ENCODE peak calls at places on chromosomes 6 and 20, in six cellular contexts. One of them, this sample, is unnamed.

GRCh38 chr6:154347981-154348380 is 8.6 kb downstream of the IPCEF1 start:
- DNase-seq in caudate nucleus: no peak
- DNase-seq in stimulated activated CD8-positive, alpha-beta memory T cell treated with anti-CD3 and anti-CD28 coated beads, Interleukin-2, amount 100 ng/mL, for 48 hours: no peak
- DNase-seq in RPMI7951: no peak
- DNase-seq in breast epithelium: no peak
- DNase-seq in Daoy: no peak
- DNase-seq in this sample: no peak

GRCh38 chr6:33797635-33798342 is 6.0 kb downstream of the MLN start:
- DNase-seq in RPMI7951: no peak
- DNase-seq in Daoy: no peak
- DNase-seq in breast epithelium: no peak
- DNase-seq in caudate nucleus: no peak
- DNase-seq in stimulated activated CD8-positive, alpha-beta memory T cell treated with anti-CD3 and anti-CD28 coated beads, Interleukin-2, amount 100 ng/mL, for 48 hours: no peak
- DNase-seq in this sample: no peak

GRCh38 chr6:130644175-130644574 is 183.0 kb upstream of the SMLR1 start:
- DNase-seq in caudate nucleus: no peak
- DNase-seq in Daoy: no peak
- DNase-seq in stimulated activated CD8-positive, alpha-beta memory T cell treated with anti-CD3 and anti-CD28 coated beads, Interleukin-2, amount 100 ng/mL, for 48 hours: no peak
- DNase-seq in breast epithelium: no peak
- DNase-seq in RPMI7951: no peak
- DNase-seq in this sample: no peak

GRCh38 chr20:7776148-7776547 is 164.1 kb downstream of the HAO1 start:
- DNase-seq in breast epithelium: no peak
- DNase-seq in stimulated activated CD8-positive, alpha-beta memory T cell treated with anti-CD3 and anti-CD28 coated beads, Interleukin-2, amount 100 ng/mL, for 48 hours: no peak
- DNase-seq in caudate nucleus: no peak
- DNase-seq in Daoy: no peak
- DNase-seq in RPMI7951: no peak
- DNase-seq in this sample: no peak

GRCh38 chr6:136701011-136701410 is 91.3 kb downstream of the MAP3K5 start:
- DNase-seq in breast epithelium: no peak
- DNase-seq in stimulated activated CD8-positive, alpha-beta memory T cell treated with anti-CD3 and anti-CD28 coated beads, Interleukin-2, amount 100 ng/mL, for 48 hours: no peak
- DNase-seq in Daoy: no peak
- DNase-seq in caudate nucleus: no peak
- DNase-seq in RPMI7951: no peak
- DNase-seq in this sample: no peak

GRCh38 chr6:13194852-13195251 is 133.5 kb downstream of the TBC1D7 start:
- DNase-seq in stimulated activated CD8-positive, alpha-beta memory T cell treated with anti-CD3 and anti-CD28 coated beads, Interleukin-2, amount 100 ng/mL, for 48 hours: peak
- DNase-seq in breast epithelium: no peak
- DNase-seq in caudate nucleus: no peak
- DNase-seq in RPMI7951: peak
- DNase-seq in Daoy: peak
- DNase-seq in this sample: peak

GRCh38 chr6:24492475-24492874 is 2.3 kb upstream of the ALDH5A1 start:
- DNase-seq in caudate nucleus: no peak
- DNase-seq in stimulated activated CD8-positive, alpha-beta memory T cell treated with anti-CD3 and anti-CD28 coated beads, Interleukin-2, amount 100 ng/mL, for 48 hours: no peak
- DNase-seq in RPMI7951: no peak
- DNase-seq in breast epithelium: no peak
- DNase-seq in Daoy: peak
- DNase-seq in this sample: peak

GRCh38 chr6:33417127-33417902 is 592 bp downstream of the CUTA start:
- DNase-seq in stimulated activated CD8-positive, alpha-beta memory T cell treated with anti-CD3 and anti-CD28 coated beads, Interleukin-2, amount 100 ng/mL, for 48 hours: no peak
- DNase-seq in RPMI7951: peak
- DNase-seq in caudate nucleus: no peak
- DNase-seq in Daoy: peak
- DNase-seq in breast epithelium: no peak
- DNase-seq in this sample: peak

GRCh38 chr6:28772480-28773381 is 151.1 kb downstream of the TRIM27 start:
- DNase-seq in breast epithelium: no peak
- DNase-seq in RPMI7951: no peak
- DNase-seq in Daoy: no peak
- DNase-seq in stimulated activated CD8-positive, alpha-beta memory T cell treated with anti-CD3 and anti-CD28 coated beads, Interleukin-2, amount 100 ng/mL, for 48 hours: no peak
- DNase-seq in caudate nucleus: no peak
- DNase-seq in this sample: no peak

GRCh38 chr20:34863421-34863965 is 9.2 kb downstream of the GGT7 start:
- DNase-seq in stimulated activated CD8-positive, alpha-beta memory T cell treated with anti-CD3 and anti-CD28 coated beads, Interleukin-2, amount 100 ng/mL, for 48 hours: no peak
- DNase-seq in caudate nucleus: no peak
- DNase-seq in RPMI7951: no peak
- DNase-seq in breast epithelium: no peak
- DNase-seq in Daoy: no peak
- DNase-seq in this sample: no peak

GRCh38 chr6:25002326-25003066 is 66.7 kb upstream of the RIPOR2 start:
- DNase-seq in caudate nucleus: no peak
- DNase-seq in Daoy: no peak
- DNase-seq in stimulated activated CD8-positive, alpha-beta memory T cell treated with anti-CD3 and anti-CD28 coated beads, Interleukin-2, amount 100 ng/mL, for 48 hours: no peak
- DNase-seq in breast epithelium: no peak
- DNase-seq in RPMI7951: no peak
- DNase-seq in this sample: no peak

GRCh38 chr6:68094070-68094469 is 541.0 kb upstream of the ADGRB3 start:
- DNase-seq in breast epithelium: no peak
- DNase-seq in RPMI7951: no peak
- DNase-seq in Daoy: no peak
- DNase-seq in caudate nucleus: no peak
- DNase-seq in stimulated activated CD8-positive, alpha-beta memory T cell treated with anti-CD3 and anti-CD28 coated beads, Interleukin-2, amount 100 ng/mL, for 48 hours: no peak
- DNase-seq in this sample: no peak

GRCh38 chr6:149320745-149321240 is 3.3 kb downstream of the TAB2 start:
- DNase-seq in RPMI7951: no peak
- DNase-seq in stimulated activated CD8-positive, alpha-beta memory T cell treated with anti-CD3 and anti-CD28 coated beads, Interleukin-2, amount 100 ng/mL, for 48 hours: no peak
- DNase-seq in Daoy: no peak
- DNase-seq in breast epithelium: no peak
- DNase-seq in caudate nucleus: no peak
- DNase-seq in this sample: peak

GRCh38 chr20:51062065-51062464 is 39.2 kb upstream of the KCNG1 start:
- DNase-seq in stimulated activated CD8-positive, alpha-beta memory T cell treated with anti-CD3 and anti-CD28 coated beads, Interleukin-2, amount 100 ng/mL, for 48 hours: peak
- DNase-seq in RPMI7951: peak
- DNase-seq in breast epithelium: no peak
- DNase-seq in Daoy: no peak
- DNase-seq in caudate nucleus: no peak
- DNase-seq in this sample: no peak

GRCh38 chr6:167945937-167946485 is 51.5 kb upstream of the KIF25 start:
- DNase-seq in Daoy: no peak
- DNase-seq in stimulated activated CD8-positive, alpha-beta memory T cell treated with anti-CD3 and anti-CD28 coated beads, Interleukin-2, amount 100 ng/mL, for 48 hours: no peak
- DNase-seq in RPMI7951: no peak
- DNase-seq in breast epithelium: no peak
- DNase-seq in caudate nucleus: no peak
- DNase-seq in this sample: no peak

GRCh38 chr6:130933712-130934200 is 106.5 kb downstream of the SMLR1 start:
- DNase-seq in breast epithelium: no peak
- DNase-seq in caudate nucleus: no peak
- DNase-seq in stimulated activated CD8-positive, alpha-beta memory T cell treated with anti-CD3 and anti-CD28 coated beads, Interleukin-2, amount 100 ng/mL, for 48 hours: no peak
- DNase-seq in RPMI7951: peak
- DNase-seq in Daoy: no peak
- DNase-seq in this sample: peak

GRCh38 chr20:62161347-62161746 is 17.8 kb downstream of the SS18L1 start:
- DNase-seq in caudate nucleus: no peak
- DNase-seq in Daoy: peak
- DNase-seq in stimulated activated CD8-positive, alpha-beta memory T cell treated with anti-CD3 and anti-CD28 coated beads, Interleukin-2, amount 100 ng/mL, for 48 hours: no peak
- DNase-seq in breast epithelium: peak
- DNase-seq in RPMI7951: no peak
- DNase-seq in this sample: peak

GRCh38 chr6:145809785-145810184 is 4.8 kb downstream of the FBXO30 start:
- DNase-seq in RPMI7951: no peak
- DNase-seq in breast epithelium: no peak
- DNase-seq in caudate nucleus: no peak
- DNase-seq in stimulated activated CD8-positive, alpha-beta memory T cell treated with anti-CD3 and anti-CD28 coated beads, Interleukin-2, amount 100 ng/mL, for 48 hours: no peak
- DNase-seq in Daoy: no peak
- DNase-seq in this sample: no peak